ENCODE peak calls at places on chromosomes 1 and 21, in nine cellular contexts. T, P, G, S, W, H, Y, V and Z are unnamed samples.
A peak's percentile ranks its signal among the peaks of the same experiment; 100 is the strongest.

GRCh38 chr1:81699234-81699633 is 101.5 kb upstream of the ADGRL2 start:
- DNase-seq in S (no peak), G (no peak), T (no peak), W (no peak), Y (no peak), P (no peak), H (no peak), V (no peak), Z (no peak)

GRCh38 chr1:44776749-44777068 is 1.4 kb downstream of the RPS8 start:
- DNase-seq in P (no peak), S (no peak), H (no peak), T (no peak), Y (no peak), G (no peak), V (no peak), W (no peak), Z (no peak)

GRCh38 chr1:165768513-165769394 is at the start of gene TMCO1:
- DNase-seq in W (peak; percentile 91), V (peak; percentile 97), H (peak; percentile 98), G (peak; percentile 93), T (peak; percentile 99), Y (peak; percentile 97), P (peak; percentile 76), S (peak; percentile 100), Z (peak; percentile 83)

GRCh38 chr1:167899253-167899681 is 14.7 kb downstream of the ADCY10 start:
- DNase-seq in P (no peak), G (peak; percentile 40), S (no peak), T (no peak), V (no peak), W (no peak), H (peak; percentile 43), Y (no peak), Z (no peak)

GRCh38 chr1:59499956-59500569 is 203.2 kb downstream of the FGGY start:
- DNase-seq in Y (no peak), P (no peak), W (no peak), G (no peak), S (no peak), V (no peak), T (no peak), H (no peak), Z (no peak)

GRCh38 chr1:39102537-39103320 is 76.6 kb downstream of the NDUFS5 start:
- DNase-seq in T (peak; percentile 64), Y (peak; percentile 46), W (no peak), S (peak; percentile 67), G (peak; percentile 79), V (peak; percentile 63), P (no peak), H (peak; percentile 62), Z (peak; percentile 31)

GRCh38 chr1:108199231-108199657 is 899 bp downstream of the SLC25A24 start:
- DNase-seq in H (peak; percentile 4), Y (peak; percentile 7), G (no peak), V (no peak), S (peak; percentile 13), W (no peak), P (no peak), T (no peak), Z (no peak)

GRCh38 chr21:44517175-44517899 is 22.7 kb downstream of the KRTAP10-1 start:
- DNase-seq in T (peak; percentile 79), P (no peak), S (peak; percentile 53), W (no peak), H (peak; percentile 88), G (no peak), V (peak; percentile 77), Y (peak; percentile 57), Z (no peak)

GRCh38 chr1:224502459-224503160 is 68.0 kb upstream of the WDR26 start:
- DNase-seq in S (no peak), T (no peak), V (no peak), H (peak; percentile 69), G (no peak), P (no peak), Y (no peak), W (peak; percentile 29), Z (no peak)

GRCh38 chr1:158017800-158018595 is 24.6 kb downstream of the KIRREL1 start:
- DNase-seq in G (no peak), Y (no peak), P (no peak), T (no peak), H (no peak), W (no peak), V (no peak), S (no peak), Z (no peak)

GRCh38 chr1:158021721-158022120 is 28.3 kb downstream of the KIRREL1 start:
- DNase-seq in S (no peak), H (no peak), W (no peak), G (no peak), V (no peak), P (no peak), Y (no peak), T (no peak), Z (no peak)

GRCh38 chr1:158016651-158017335 is 23.3 kb downstream of the KIRREL1 start:
- DNase-seq in H (no peak), T (no peak), Y (no peak), S (no peak), V (no peak), W (no peak), P (no peak), G (no peak), Z (no peak)

GRCh38 chr1:158020877-158021630 is 27.6 kb downstream of the KIRREL1 start:
- DNase-seq in T (no peak), V (no peak), H (no peak), S (no peak), W (no peak), P (no peak), G (no peak), Y (no peak), Z (no peak)

DNA sequence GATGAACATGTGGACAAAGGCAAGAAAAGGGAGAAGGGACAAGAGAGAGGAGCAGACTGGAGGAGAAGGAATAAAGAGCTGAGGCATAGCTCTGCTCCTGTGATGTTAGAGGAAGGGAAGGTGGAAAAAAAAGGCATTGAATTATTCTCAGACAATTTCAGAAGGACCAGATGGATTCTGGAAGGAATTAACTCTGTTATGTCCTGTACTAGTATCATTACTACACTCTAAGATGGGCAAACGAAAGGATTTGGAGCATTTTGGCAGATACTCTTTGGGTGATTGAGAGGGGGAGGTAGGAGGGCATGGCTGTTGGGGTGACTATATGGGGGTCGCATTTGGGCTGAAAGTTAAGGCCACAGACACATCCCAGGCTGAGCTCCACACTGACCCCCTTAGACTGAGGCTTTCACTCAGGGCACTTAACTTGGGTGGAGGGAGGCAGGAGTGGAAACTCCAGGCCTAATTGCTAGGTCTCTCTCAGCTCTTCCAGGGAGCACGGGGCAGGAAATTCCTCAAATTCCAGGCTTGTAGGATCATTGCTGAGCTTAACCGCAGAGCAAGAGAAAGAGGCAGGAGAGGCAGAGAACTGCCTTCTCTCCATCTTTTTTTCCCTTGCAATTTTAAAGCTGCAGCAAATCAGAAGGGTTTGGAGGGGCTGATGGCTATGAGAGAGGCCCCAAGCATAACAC is 25.9 kb downstream of the KIRREL1 start:
- DNase-seq in V (peak; percentile 82), H (peak; percentile 56), Y (no peak), T (peak; percentile 83), W (no peak), S (peak; percentile 76), P (no peak), G (no peak), Z (no peak)
- TF ChIP-seq CTCF in V (no peak), H (no peak), Y (no peak), T (no peak), W (no peak), S (no peak), P (no peak), G (no peak), Z (no peak)

GRCh38 chr1:65238010-65238409 is 71.3 kb upstream of the DNAJC6 start:
- DNase-seq in S (no peak), G (no peak), T (no peak), Y (no peak), W (no peak), P (no peak), V (no peak), H (no peak), Z (no peak)

GRCh38 chr1:65233757-65234156 is 75.6 kb upstream of the DNAJC6 start:
- DNase-seq in G (no peak), Y (no peak), V (no peak), H (no peak), P (no peak), W (no peak), S (no peak), T (no peak), Z (no peak)

GRCh38 chr1:65231718-65232330 is 77.5 kb upstream of the DNAJC6 start:
- DNase-seq in G (no peak), Y (no peak), P (no peak), V (no peak), T (no peak), W (no peak), H (no peak), S (no peak), Z (no peak)

GRCh38 chr1:65232402-65233122 is 76.8 kb upstream of the DNAJC6 start:
- DNase-seq in Y (no peak), H (no peak), G (no peak), S (no peak), V (no peak), T (no peak), W (no peak), P (no peak), Z (no peak)

GRCh38 chr1:65235867-65236805 is 73.2 kb upstream of the DNAJC6 start:
- DNase-seq in T (peak; percentile 69), Y (no peak), H (no peak), V (no peak), P (no peak), S (no peak), G (no peak), W (no peak), Z (no peak)
- TF ChIP-seq CTCF in T (peak; percentile 52), Y (peak; percentile 78), H (peak; percentile 49), V (peak; percentile 84), P (peak; percentile 61), S (peak; percentile 38), G (peak; percentile 28), W (no peak), Z (peak; percentile 75)

GRCh38 chr1:106536741-106537140 is 519.7 kb upstream of the PRMT6 start:
- DNase-seq in S (no peak), P (no peak), H (no peak), V (no peak), Y (no peak), W (no peak), G (no peak), T (no peak), Z (no peak)

GRCh38 chr1:106534612-106535011 is 521.9 kb upstream of the PRMT6 start:
- DNase-seq in H (no peak), W (no peak), Y (no peak), V (no peak), T (no peak), S (no peak), G (no peak), P (no peak), Z (no peak)
- TF ChIP-seq CTCF in H (no peak), W (no peak), Y (no peak), V (peak; percentile 64), T (no peak), S (no peak), G (no peak), P (peak; percentile 44), Z (peak; percentile 37)

DNA sequence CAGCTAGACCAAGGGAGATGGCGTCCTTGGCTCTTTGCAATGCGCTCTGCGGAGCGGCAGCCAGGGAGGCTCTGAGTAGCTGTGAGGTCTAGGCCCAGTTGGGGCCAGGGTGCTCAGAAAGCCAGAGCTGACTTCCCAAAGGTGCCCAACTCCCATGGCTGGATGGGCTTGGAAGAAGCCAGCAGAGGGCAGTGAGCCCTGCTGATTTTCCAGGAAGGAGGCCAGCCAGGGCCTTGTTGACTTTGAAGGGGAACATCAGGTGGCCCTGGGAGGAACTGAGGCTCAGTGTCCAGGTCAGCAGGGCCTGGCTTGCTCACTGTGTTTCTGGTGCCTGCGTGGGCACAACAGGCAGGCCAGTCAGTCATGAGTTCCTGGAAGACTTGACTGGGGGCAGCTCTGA is 27.1 kb downstream of the CDCP2 start:
- DNase-seq in W (peak; percentile 47), V (peak; percentile 54), G (no peak), Y (no peak), H (peak; percentile 73), T (peak; percentile 46), S (no peak), P (no peak), Z (no peak)
- TF ChIP-seq CTCF in W (no peak), V (peak; percentile 54), G (no peak), Y (no peak), H (peak; percentile 62), T (peak; percentile 34), S (no peak), P (no peak), Z (peak; percentile 15)